ENCODE peak calls at places on chromosomes 6 and 20, in nine cellular contexts. One of them, this sample, is unnamed.

GRCh38 chr6:142857609-142858195 is 87.3 kb downstream of the HIVEP2 start:
- DNase-seq in GM20000: no peak
- DNase-seq in T follicular helper cell: no peak
- DNase-seq in GM12865: peak
- DNase-seq in mesothelial cell of epicardium: no peak
- DNase-seq in coronary artery: no peak
- DNase-seq in H4: no peak
- DNase-seq in activated CD4-positive, alpha-beta T cell treated with anti-CD3 and anti-CD28 coated beads for 4 hours: no peak
- DNase-seq in trophoblast cell: no peak
- DNase-seq in this sample: no peak

GRCh38 chr20:42113236-42113635 is 495.1 kb upstream of the CHD6 start:
- DNase-seq in trophoblast cell: no peak
- DNase-seq in H4: no peak
- DNase-seq in coronary artery: no peak
- DNase-seq in GM12865: no peak
- DNase-seq in activated CD4-positive, alpha-beta T cell treated with anti-CD3 and anti-CD28 coated beads for 4 hours: no peak
- DNase-seq in T follicular helper cell: no peak
- DNase-seq in GM20000: no peak
- DNase-seq in mesothelial cell of epicardium: no peak
- DNase-seq in this sample: no peak

GRCh38 chr6:43395822-43396221 is 26.4 kb upstream of the ZNF318 start:
- DNase-seq in T follicular helper cell: no peak
- DNase-seq in mesothelial cell of epicardium: no peak
- DNase-seq in H4: no peak
- DNase-seq in GM12865: no peak
- DNase-seq in trophoblast cell: no peak
- DNase-seq in activated CD4-positive, alpha-beta T cell treated with anti-CD3 and anti-CD28 coated beads for 4 hours: no peak
- DNase-seq in coronary artery: no peak
- DNase-seq in GM20000: no peak
- DNase-seq in this sample: no peak

GRCh38 chr6:116175344-116175743 is 49.4 kb upstream of the COL10A1 start:
- DNase-seq in H4: no peak
- DNase-seq in mesothelial cell of epicardium: no peak
- DNase-seq in activated CD4-positive, alpha-beta T cell treated with anti-CD3 and anti-CD28 coated beads for 4 hours: no peak
- DNase-seq in GM12865: no peak
- DNase-seq in coronary artery: no peak
- DNase-seq in T follicular helper cell: no peak
- DNase-seq in trophoblast cell: no peak
- DNase-seq in GM20000: no peak
- DNase-seq in this sample: no peak

GRCh38 chr6:33750244-33750991 is 3.7 kb upstream of the IP6K3 start:
- DNase-seq in T follicular helper cell: no peak
- DNase-seq in GM20000: no peak
- DNase-seq in coronary artery: no peak
- DNase-seq in mesothelial cell of epicardium: no peak
- DNase-seq in H4: no peak
- DNase-seq in trophoblast cell: no peak
- DNase-seq in activated CD4-positive, alpha-beta T cell treated with anti-CD3 and anti-CD28 coated beads for 4 hours: no peak
- DNase-seq in GM12865: no peak
- DNase-seq in this sample: peak

GRCh38 chr20:1376453-1377270 is 16.2 kb downstream of the FKBP1A start:
- DNase-seq in GM12865: peak
- DNase-seq in mesothelial cell of epicardium: no peak
- DNase-seq in T follicular helper cell: no peak
- DNase-seq in trophoblast cell: no peak
- DNase-seq in coronary artery: no peak
- DNase-seq in activated CD4-positive, alpha-beta T cell treated with anti-CD3 and anti-CD28 coated beads for 4 hours: no peak
- DNase-seq in H4: no peak
- DNase-seq in GM20000: peak
- DNase-seq in this sample: peak

GRCh38 chr20:51340451-51340840 is 202.1 kb downstream of the NFATC2 start:
- DNase-seq in H4: no peak
- DNase-seq in mesothelial cell of epicardium: no peak
- DNase-seq in T follicular helper cell: no peak
- DNase-seq in trophoblast cell: no peak
- DNase-seq in GM20000: no peak
- DNase-seq in coronary artery: no peak
- DNase-seq in activated CD4-positive, alpha-beta T cell treated with anti-CD3 and anti-CD28 coated beads for 4 hours: no peak
- DNase-seq in GM12865: peak
- DNase-seq in this sample: no peak

GRCh38 chr20:16601019-16601418 is 27.8 kb upstream of the KIF16B start:
- DNase-seq in mesothelial cell of epicardium: no peak
- DNase-seq in GM20000: no peak
- DNase-seq in trophoblast cell: no peak
- DNase-seq in coronary artery: no peak
- DNase-seq in activated CD4-positive, alpha-beta T cell treated with anti-CD3 and anti-CD28 coated beads for 4 hours: no peak
- DNase-seq in GM12865: no peak
- DNase-seq in H4: no peak
- DNase-seq in T follicular helper cell: no peak
- DNase-seq in this sample: no peak

GRCh38 chr6:168631589-168631988 is 190.6 kb downstream of the SMOC2 start:
- DNase-seq in GM12865: no peak
- DNase-seq in coronary artery: no peak
- DNase-seq in trophoblast cell: no peak
- DNase-seq in mesothelial cell of epicardium: no peak
- DNase-seq in activated CD4-positive, alpha-beta T cell treated with anti-CD3 and anti-CD28 coated beads for 4 hours: no peak
- DNase-seq in GM20000: no peak
- DNase-seq in T follicular helper cell: no peak
- DNase-seq in H4: no peak
- DNase-seq in this sample: no peak

GRCh38 chr6:127102299-127102698 is 16.2 kb upstream of the RSPO3 start:
- DNase-seq in activated CD4-positive, alpha-beta T cell treated with anti-CD3 and anti-CD28 coated beads for 4 hours: no peak
- DNase-seq in mesothelial cell of epicardium: no peak
- DNase-seq in H4: peak
- DNase-seq in trophoblast cell: peak
- DNase-seq in coronary artery: no peak
- DNase-seq in GM12865: no peak
- DNase-seq in T follicular helper cell: no peak
- DNase-seq in GM20000: no peak
- DNase-seq in this sample: peak

GRCh38 chr20:60255866-60256265 is 297.6 kb downstream of the CDH26 start:
- DNase-seq in GM20000: no peak
- DNase-seq in T follicular helper cell: no peak
- DNase-seq in H4: no peak
- DNase-seq in GM12865: no peak
- DNase-seq in mesothelial cell of epicardium: no peak
- DNase-seq in trophoblast cell: no peak
- DNase-seq in activated CD4-positive, alpha-beta T cell treated with anti-CD3 and anti-CD28 coated beads for 4 hours: no peak
- DNase-seq in coronary artery: no peak
- DNase-seq in this sample: peak

GRCh38 chr6:42148058-42148457 is 5.6 kb upstream of the C6orf132 start:
- DNase-seq in GM12865: no peak
- DNase-seq in trophoblast cell: no peak
- DNase-seq in GM20000: no peak
- DNase-seq in H4: no peak
- DNase-seq in activated CD4-positive, alpha-beta T cell treated with anti-CD3 and anti-CD28 coated beads for 4 hours: no peak
- DNase-seq in mesothelial cell of epicardium: no peak
- DNase-seq in coronary artery: no peak
- DNase-seq in T follicular helper cell: no peak
- DNase-seq in this sample: no peak

GRCh38 chr20:17327185-17327780 is 100.4 kb downstream of the PCSK2 start:
- DNase-seq in mesothelial cell of epicardium: no peak
- DNase-seq in trophoblast cell: no peak
- DNase-seq in coronary artery: no peak
- DNase-seq in activated CD4-positive, alpha-beta T cell treated with anti-CD3 and anti-CD28 coated beads for 4 hours: no peak
- DNase-seq in GM20000: no peak
- DNase-seq in GM12865: no peak
- DNase-seq in T follicular helper cell: no peak
- DNase-seq in H4: no peak
- DNase-seq in this sample: no peak

GRCh38 chr6:170098428-170099170 is 192.3 kb downstream of the DLL1 start:
- DNase-seq in activated CD4-positive, alpha-beta T cell treated with anti-CD3 and anti-CD28 coated beads for 4 hours: no peak
- DNase-seq in mesothelial cell of epicardium: no peak
- DNase-seq in T follicular helper cell: no peak
- DNase-seq in trophoblast cell: no peak
- DNase-seq in coronary artery: peak
- DNase-seq in GM20000: no peak
- DNase-seq in GM12865: no peak
- DNase-seq in H4: no peak
- DNase-seq in this sample: no peak

GRCh38 chr6:32886674-32887383 is 32.8 kb downstream of the PSMB9 start:
- DNase-seq in trophoblast cell: no peak
- DNase-seq in mesothelial cell of epicardium: no peak
- DNase-seq in T follicular helper cell: no peak
- DNase-seq in H4: no peak
- DNase-seq in activated CD4-positive, alpha-beta T cell treated with anti-CD3 and anti-CD28 coated beads for 4 hours: no peak
- DNase-seq in GM12865: no peak
- DNase-seq in coronary artery: no peak
- DNase-seq in GM20000: no peak
- DNase-seq in this sample: peak

GRCh38 chr20:9835302-9835701 is 3.6 kb downstream of the PAK5 start:
- DNase-seq in GM20000: no peak
- DNase-seq in T follicular helper cell: no peak
- DNase-seq in trophoblast cell: no peak
- DNase-seq in GM12865: no peak
- DNase-seq in H4: no peak
- DNase-seq in activated CD4-positive, alpha-beta T cell treated with anti-CD3 and anti-CD28 coated beads for 4 hours: no peak
- DNase-seq in coronary artery: no peak
- DNase-seq in mesothelial cell of epicardium: no peak
- DNase-seq in this sample: no peak

GRCh38 chr6:116447496-116448011 is 13.6 kb upstream of the CALHM6 start:
- DNase-seq in T follicular helper cell: no peak
- DNase-seq in trophoblast cell: peak
- DNase-seq in H4: peak
- DNase-seq in activated CD4-positive, alpha-beta T cell treated with anti-CD3 and anti-CD28 coated beads for 4 hours: no peak
- DNase-seq in coronary artery: no peak
- DNase-seq in GM12865: no peak
- DNase-seq in GM20000: no peak
- DNase-seq in mesothelial cell of epicardium: no peak
- DNase-seq in this sample: peak

GRCh38 chr6:167896648-167897047 is 69.9 kb downstream of the AFDN start:
- DNase-seq in coronary artery: no peak
- DNase-seq in T follicular helper cell: no peak
- DNase-seq in mesothelial cell of epicardium: no peak
- DNase-seq in GM20000: no peak
- DNase-seq in GM12865: no peak
- DNase-seq in trophoblast cell: no peak
- DNase-seq in activated CD4-positive, alpha-beta T cell treated with anti-CD3 and anti-CD28 coated beads for 4 hours: no peak
- DNase-seq in H4: no peak
- DNase-seq in this sample: no peak

GRCh38 chr20:62087632-62088031 is 22.0 kb upstream of the TAF4 start:
- DNase-seq in mesothelial cell of epicardium: no peak
- DNase-seq in activated CD4-positive, alpha-beta T cell treated with anti-CD3 and anti-CD28 coated beads for 4 hours: no peak
- DNase-seq in T follicular helper cell: no peak
- DNase-seq in coronary artery: no peak
- DNase-seq in trophoblast cell: no peak
- DNase-seq in H4: no peak
- DNase-seq in GM12865: no peak
- DNase-seq in GM20000: no peak
- DNase-seq in this sample: no peak

GRCh38 chr6:33840064-33840926 is 36.5 kb upstream of the MLN start:
- DNase-seq in GM12865: peak
- DNase-seq in GM20000: peak
- DNase-seq in coronary artery: no peak
- DNase-seq in mesothelial cell of epicardium: no peak
- DNase-seq in T follicular helper cell: no peak
- DNase-seq in trophoblast cell: peak
- DNase-seq in activated CD4-positive, alpha-beta T cell treated with anti-CD3 and anti-CD28 coated beads for 4 hours: peak
- DNase-seq in H4: peak
- DNase-seq in this sample: peak

GRCh38 chr6:107354470-107354869 is 104.9 kb downstream of the PDSS2 start:
- DNase-seq in GM20000: no peak
- DNase-seq in mesothelial cell of epicardium: no peak
- DNase-seq in GM12865: no peak
- DNase-seq in activated CD4-positive, alpha-beta T cell treated with anti-CD3 and anti-CD28 coated beads for 4 hours: no peak
- DNase-seq in T follicular helper cell: no peak
- DNase-seq in H4: no peak
- DNase-seq in trophoblast cell: no peak
- DNase-seq in coronary artery: no peak
- DNase-seq in this sample: no peak

GRCh38 chr20:55053389-55053788 is 578.0 kb downstream of the DOK5 start:
- DNase-seq in GM20000: no peak
- DNase-seq in activated CD4-positive, alpha-beta T cell treated with anti-CD3 and anti-CD28 coated beads for 4 hours: no peak
- DNase-seq in coronary artery: no peak
- DNase-seq in H4: no peak
- DNase-seq in GM12865: no peak
- DNase-seq in T follicular helper cell: no peak
- DNase-seq in trophoblast cell: no peak
- DNase-seq in mesothelial cell of epicardium: no peak
- DNase-seq in this sample: no peak

GRCh38 chr6:13733178-13733851 is 21.7 kb upstream of the RANBP9 start:
- DNase-seq in mesothelial cell of epicardium: no peak
- DNase-seq in trophoblast cell: peak
- DNase-seq in GM12865: no peak
- DNase-seq in activated CD4-positive, alpha-beta T cell treated with anti-CD3 and anti-CD28 coated beads for 4 hours: no peak
- DNase-seq in GM20000: no peak
- DNase-seq in H4: peak
- DNase-seq in T follicular helper cell: no peak
- DNase-seq in coronary artery: no peak
- DNase-seq in this sample: peak